ENCODE peak calls at places on chromosome 14, in five cellular contexts. V is H1, C is K562, E is SK-N-SH, A is HCT116. K is an unnamed sample. For H3K4me1, the result is how much of the 10 kb centered on the place peaks cover.

GRCh38 chr14:75702606-75703261 is 41.7 kb downstream of the TTLL5 start:
- DNase-seq in V (no peak), C (no peak), E (no peak), A (no peak), K (no peak)

GRCh38 chr14:91295276-91295845 is 50.9 kb upstream of the GPR68 start:
- DNase-seq in V (no peak), C (no peak), E (no peak), A (no peak), K (no peak)

GRCh38 chr14:64060199-64060545 is 207.4 kb downstream of the SYNE2 start:
- DNase-seq in V (no peak), C (no peak), E (no peak), A (no peak), K (no peak)

GRCh38 chr14:68899033-68899603 is 80.0 kb downstream of the ACTN1 start:
- DNase-seq in V (no peak), C (no peak), E (no peak), A (no peak), K (no peak)

GRCh38 chr14:90721619-90722305 is 94.5 kb downstream of the TTC7B start:
- DNase-seq in V (peak), C (no peak), E (no peak), A (peak), K (no peak)

GRCh38 chr14:95727084-95727700 is 13.3 kb upstream of the TCL1A start:
- DNase-seq in V (peak), C (no peak), E (no peak), A (no peak), K (no peak)

GRCh38 chr14:61033851-61034250 is 52.8 kb downstream of the SLC38A6 start:
- DNase-seq in V (no peak), C (no peak), E (no peak), A (no peak), K (no peak)

GRCh38 chr14:24270537-24271133 is 762 bp downstream of the RABGGTA start:
- DNase-seq in V (no peak), C (peak), E (no peak), A (peak), K (no peak)

GRCh38 chr14:98798099-98798498 is 473.9 kb downstream of the BCL11B start:
- DNase-seq in V (no peak), C (no peak), E (no peak), A (no peak), K (no peak)

GRCh38 chr14:94303111-94303510 is 10.0 kb upstream of the SERPINA10 start:
- DNase-seq in V (no peak), C (no peak), E (no peak), A (no peak), K (no peak)

GRCh38 chr14:66443158-66443695 is 42.9 kb upstream of the CCDC196 start:
- DNase-seq in V (no peak), C (no peak), E (no peak), A (no peak), K (no peak)

GRCh38 chr14:63777024-63777423 is 49.2 kb upstream of the SGPP1 start:
- DNase-seq in V (no peak), C (no peak), E (no peak), A (peak), K (no peak)

GRCh38 chr14:106308839-106309389 is 782.5 kb downstream of the TMEM121 start:
- DNase-seq in V (peak), C (peak), E (peak), A (no peak), K (peak)

GRCh38 chr14:83425138-83425537 is 1891.5 kb upstream of the SEL1L start:
- DNase-seq in V (no peak), C (no peak), E (no peak), A (no peak), K (no peak)

GRCh38 chr14:69853774-69854173 is 25.4 kb upstream of the SMOC1 start:
- DNase-seq in V (peak), C (no peak), E (no peak), A (no peak), K (no peak)

GRCh38 chr14:26389646-26390508 is 208.0 kb downstream of the NOVA1 start:
- DNase-seq in V (no peak), C (no peak), E (no peak), A (no peak), K (no peak)

GRCh38 chr14:37088356-37088755 is 84.0 kb downstream of the SLC25A21 start:
- DNase-seq in V (no peak), C (no peak), E (no peak), A (no peak), K (no peak)

GRCh38 chr14:61562321-61563161 is 132.8 kb upstream of the HIF1A start:
- DNase-seq in V (no peak), C (peak), E (no peak), A (peak), K (no peak)

GRCh38 chr14:77318006-77318553 is 2.6 kb downstream of the POMT2 start:
- DNase-seq in V (no peak), C (no peak), E (no peak), A (no peak), K (no peak)
- H3K4me1 ChIP-seq in V (under half), C (under half), E (under half), A (under half), K (under half)

DNA sequence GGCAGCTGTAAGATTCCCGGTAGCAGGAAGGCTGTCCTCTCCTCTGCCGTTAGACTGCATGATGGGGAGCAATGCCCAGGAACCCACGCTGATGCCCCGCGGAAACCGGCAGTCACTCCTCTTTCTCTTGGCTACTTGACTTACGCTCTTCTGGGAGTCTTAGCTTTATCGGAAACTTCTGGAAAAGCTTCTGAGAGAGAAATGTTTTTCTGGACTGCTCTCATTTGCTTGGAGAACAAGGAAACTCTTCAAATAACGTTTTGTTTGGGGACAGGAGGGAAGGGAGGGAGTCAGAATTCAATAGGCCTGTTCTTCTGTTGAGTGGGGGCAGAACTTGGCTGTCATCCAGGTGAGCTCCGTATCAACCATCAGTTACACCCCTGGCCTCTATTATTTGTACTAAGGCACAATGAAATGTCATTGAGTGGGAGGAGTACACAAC is 128.0 kb upstream of the MAX start:
- DNase-seq in V (no peak), C (peak), E (peak), A (no peak), K (no peak)
- H3K4me3 ChIP-seq in V (no peak), C (no peak), E (peak), A (peak), K (no peak)

GRCh38 chr14:73789996-73790581 is 61.5 kb upstream of the PTGR2 start:
- DNase-seq in V (no peak), C (no peak), E (no peak), A (no peak), K (no peak)
- TF ChIP-seq YY1 in V (no peak), C (no peak), E (no peak), A (no peak), K (no peak)

DNA sequence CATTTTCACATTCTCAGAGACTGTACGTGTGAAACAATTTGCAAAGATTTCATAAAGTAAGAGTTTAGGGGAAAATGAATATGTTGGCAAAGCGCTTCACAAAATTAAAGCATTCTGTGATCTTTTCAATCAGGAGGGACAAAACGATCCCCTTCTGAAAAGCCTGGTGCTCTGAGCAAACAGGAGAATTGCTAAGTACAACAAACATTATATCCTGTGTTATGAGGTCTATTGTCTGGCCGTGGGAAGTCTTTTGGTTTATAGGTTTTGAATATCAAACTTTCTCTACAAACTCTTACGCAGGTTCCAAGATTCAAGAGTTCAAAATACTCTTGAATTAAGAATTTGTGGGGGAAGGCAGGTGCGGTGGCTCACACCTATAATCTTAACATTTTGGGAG is 7.2 kb upstream of the FOXN3 start:
- DNase-seq in V (no peak), C (no peak), E (no peak), A (no peak), K (no peak)
- H3K4me1 ChIP-seq in V (under half), C (under half), E (under half), A (under half), K (under half)

GRCh38 chr14:86115972-86116371 is 586.0 kb downstream of the FLRT2 start:
- DNase-seq in V (no peak), C (no peak), E (no peak), A (no peak), K (no peak)
- H3K4me3 ChIP-seq in V (no peak), C (no peak), E (no peak), A (no peak), K (no peak)

DNA sequence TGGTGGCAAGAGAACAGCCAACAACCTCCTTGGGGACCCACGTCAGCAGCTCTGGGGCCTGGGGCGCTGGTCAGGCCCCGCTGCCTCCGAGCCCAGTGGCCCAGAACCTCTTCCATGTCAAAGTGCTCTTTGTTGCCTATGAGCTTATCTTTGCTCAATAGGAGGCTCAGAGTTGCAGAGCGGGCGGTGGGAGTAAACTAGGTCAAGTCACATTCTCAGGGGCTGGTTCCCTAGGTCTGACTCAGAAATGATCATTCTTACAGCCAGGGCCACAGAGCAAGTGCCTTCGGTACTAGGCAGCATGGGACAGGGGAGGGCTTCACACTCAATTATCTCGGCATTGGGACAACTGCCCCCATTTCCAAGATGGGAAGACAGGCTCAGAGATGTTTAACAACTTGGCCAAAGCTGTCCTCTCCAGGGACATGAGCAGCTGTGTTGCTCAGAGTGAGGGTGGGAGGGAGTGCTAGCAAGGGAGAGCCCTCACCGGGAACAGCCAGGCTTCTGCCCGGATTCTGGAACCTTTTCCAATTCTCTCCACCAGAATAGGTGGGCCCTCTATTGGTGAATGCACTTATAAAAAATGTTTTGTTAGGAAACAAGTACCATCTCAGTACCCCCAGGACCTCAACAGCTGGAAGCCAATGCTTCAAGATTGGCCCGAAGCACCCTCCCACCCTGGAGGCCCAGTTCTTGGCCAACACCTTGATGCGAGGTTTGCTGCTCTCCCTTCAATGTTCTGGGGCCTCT is 11.9 kb downstream of the SLC25A29 start:
- DNase-seq in V (no peak), C (no peak), E (no peak), A (no peak), K (no peak)
- TF ChIP-seq YY1 in V (no peak), C (no peak), E (no peak), A (no peak), K (no peak)

DNA sequence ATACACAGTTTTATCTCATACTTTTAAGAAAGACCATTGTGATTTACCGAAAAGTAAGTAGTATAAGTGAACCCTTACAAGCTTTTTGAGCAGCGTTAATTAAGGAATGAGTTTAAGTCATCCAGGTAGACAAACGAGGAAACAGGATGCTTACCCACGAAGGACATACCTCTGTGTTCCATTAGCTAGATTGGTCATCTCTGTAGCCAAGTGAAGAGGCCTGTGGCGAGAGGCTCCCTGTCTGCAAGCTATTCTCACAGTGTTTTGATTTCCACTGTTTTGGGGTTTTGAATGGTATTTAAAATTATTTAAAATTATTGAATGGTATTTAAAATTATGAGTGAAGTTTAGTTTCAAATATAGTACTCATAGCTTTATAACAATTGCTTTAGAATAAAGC is 342.1 kb upstream of the RGS6 start:
- DNase-seq in V (no peak), C (no peak), E (no peak), A (no peak), K (no peak)
- H3K4me1 ChIP-seq in V (under half), C (under half), E (under half), A (under half), K (under half)

GRCh38 chr14:101845496-101845895 is 84.0 kb downstream of the PPP2R5C start:
- DNase-seq in V (no peak), C (no peak), E (no peak), A (no peak), K (no peak)
- H3K4me3 ChIP-seq in V (no peak), C (no peak), E (no peak), A (no peak), K (no peak)

GRCh38 chr14:22086149-22086548 is 412.5 kb upstream of the OR4E1 start:
- DNase-seq in V (no peak), C (no peak), E (no peak), A (no peak), K (no peak)
- TF ChIP-seq YY1 in V (no peak), C (no peak), E (no peak), A (no peak), K (no peak)